ENCODE peak calls at places on chromosomes 6 and 20, in five cellular contexts. A, Q, V, C and Y are unnamed samples.

GRCh38 chr6:98324406-98324930 is 509.9 kb upstream of the POU3F2 start:
- DNase-seq in A (no peak), Q (no peak), V (no peak), C (peak), Y (no peak)

GRCh38 chr6:30483677-30484279 is 5.5 kb upstream of the HLA-E start:
- DNase-seq in A (peak), Q (peak), V (peak), C (peak), Y (peak)

GRCh38 chr20:38073307-38074010 is 39.9 kb downstream of the RPRD1B start:
- DNase-seq in A (peak), Q (peak), V (peak), C (peak), Y (peak)

GRCh38 chr6:157522472-157522871 is 141.5 kb downstream of the ZDHHC14 start:
- DNase-seq in A (no peak), Q (no peak), V (no peak), C (no peak), Y (no peak)

GRCh38 chr6:45293306-45293705 is 34.8 kb upstream of the RUNX2 start:
- DNase-seq in A (no peak), Q (no peak), V (no peak), C (no peak), Y (no peak)

GRCh38 chr20:58102252-58102651 is 126.2 kb downstream of the ANKRD60 start:
- DNase-seq in A (no peak), Q (no peak), V (no peak), C (peak), Y (no peak)

GRCh38 chr6:37512400-37512958 is 12.8 kb upstream of the CCDC167 start:
- DNase-seq in A (no peak), Q (no peak), V (no peak), C (no peak), Y (no peak)

GRCh38 chr6:169956580-169956979 is 205.2 kb downstream of the ERMARD start:
- DNase-seq in A (no peak), Q (no peak), V (no peak), C (no peak), Y (no peak)

GRCh38 chr6:132464538-132465256 is 48.2 kb downstream of the STX7 start:
- DNase-seq in A (no peak), Q (no peak), V (peak), C (no peak), Y (no peak)

GRCh38 chr20:12531626-12532025 is 477.1 kb upstream of the SPTLC3 start:
- DNase-seq in A (no peak), Q (no peak), V (no peak), C (no peak), Y (no peak)

GRCh38 chr6:145469021-145469420 is 266.3 kb downstream of the EPM2A start:
- DNase-seq in A (no peak), Q (no peak), V (no peak), C (no peak), Y (no peak)

GRCh38 chr6:64672131-64672530 is 1034.9 kb downstream of the EYS start:
- DNase-seq in A (no peak), Q (no peak), V (no peak), C (no peak), Y (no peak)

GRCh38 chr6:166627875-166628849 is 1.1 kb upstream of the RPS6KA2 start:
- DNase-seq in A (peak), Q (peak), V (peak), C (peak), Y (no peak)

GRCh38 chr20:14498809-14499208 is 161.4 kb upstream of the FLRT3 start:
- DNase-seq in A (peak), Q (no peak), V (peak), C (no peak), Y (no peak)